ENCODE peak calls at places on chromosomes 2 and 18, in four cellular contexts. S, E, I and T are unnamed samples.

GRCh38 chr2:68043719-68044498 is 18.9 kb downstream of the C1D start:
- DNase-seq in S (no peak), E (no peak), I (no peak), T (no peak)

GRCh38 chr2:132407767-132408166 is 8.8 kb upstream of the GPR39 start:
- DNase-seq in S (no peak), E (no peak), I (no peak), T (no peak)

GRCh38 chr2:222797308-222797707 is 63.5 kb upstream of the ACSL3 start:
- DNase-seq in S (no peak), E (no peak), I (no peak), T (no peak)

GRCh38 chr2:236730393-236730792 is 160.8 kb downstream of the ACKR3 start:
- DNase-seq in S (peak; percentile 86), E (no peak), I (no peak), T (no peak)

GRCh38 chr18:54737986-54738385 is 90.3 kb upstream of the RAB27B start:
- DNase-seq in S (no peak), E (no peak), I (no peak), T (no peak)

GRCh38 chr2:178225011-178225817 is 30.9 kb downstream of the OSBPL6 start:
- DNase-seq in S (no peak), E (no peak), I (no peak), T (no peak)

GRCh38 chr2:223626713-223627112 is 24.6 kb upstream of the SCG2 start:
- DNase-seq in S (no peak), E (no peak), I (no peak), T (no peak)

GRCh38 chr2:104744537-104744936 is 109.4 kb upstream of the POU3F3 start:
- DNase-seq in S (no peak), E (no peak), I (no peak), T (no peak)

GRCh38 chr2:76861708-76862107 is 660.5 kb downstream of the LRRTM4 start:
- DNase-seq in S (no peak), E (no peak), I (no peak), T (no peak)

GRCh38 chr2:71850306-71850801 is 297.3 kb downstream of the CYP26B1 start:
- DNase-seq in S (no peak), E (peak; percentile 40), I (peak; percentile 83), T (no peak)

GRCh38 chr18:63161728-63162195 is 157.8 kb downstream of the BCL2 start:
- DNase-seq in S (peak; percentile 29), E (peak; percentile 67), I (peak; percentile 83), T (no peak)

GRCh38 chr18:62334110-62334509 is 9.0 kb downstream of the TNFRSF11A start:
- DNase-seq in S (no peak), E (no peak), I (no peak), T (no peak)

GRCh38 chr2:152587187-152587947 is 129.9 kb downstream of the PRPF40A start:
- DNase-seq in S (no peak), E (no peak), I (no peak), T (no peak)

GRCh38 chr2:109527846-109528705 is 85.7 kb downstream of the SEPTIN10 start:
- DNase-seq in S (no peak), E (no peak), I (no peak), T (no peak)

GRCh38 chr2:186460465-186460864 is 25.6 kb upstream of the ZC3H15 start:
- DNase-seq in S (no peak), E (no peak), I (no peak), T (no peak)

GRCh38 chr2:43465234-43465633 is 130.6 kb downstream of the THADA start:
- DNase-seq in S (peak; percentile 69), E (no peak), I (no peak), T (no peak)

GRCh38 chr18:68533641-68534040 is 181.3 kb downstream of the TMX3 start:
- DNase-seq in S (no peak), E (no peak), I (no peak), T (no peak)

GRCh38 chr2:132909427-132909826 is 239.4 kb upstream of the LYPD1 start:
- DNase-seq in S (no peak), E (no peak), I (no peak), T (no peak)

GRCh38 chr18:36195427-36196122 is 8.3 kb downstream of the MOCOS start:
- DNase-seq in S (no peak), E (no peak), I (no peak), T (no peak)

GRCh38 chr18:63981719-63982118 is 11.8 kb downstream of the SERPINB8 start:
- DNase-seq in S (no peak), E (no peak), I (no peak), T (no peak)

GRCh38 chr2:47300609-47301276 is 102.2 kb upstream of the MSH2 start:
- DNase-seq in S (no peak), E (no peak), I (no peak), T (no peak)

GRCh38 chr2:196274387-196274809 is 103.0 kb upstream of the STK17B start:
- DNase-seq in S (peak; percentile 30), E (no peak), I (no peak), T (no peak)

GRCh38 chr2:224333631-224334030 is 68.3 kb downstream of the FAM124B start:
- DNase-seq in S (no peak), E (no peak), I (no peak), T (no peak)

GRCh38 chr2:227862227-227862740 is 9.1 kb upstream of the DAW1 start:
- DNase-seq in S (peak; percentile 31), E (no peak), I (no peak), T (peak; percentile 23)

GRCh38 chr2:128409326-128410034 is 90.8 kb upstream of the HS6ST1 start:
- DNase-seq in S (no peak), E (no peak), I (peak; percentile 37), T (no peak)

GRCh38 chr18:11851156-11852047 is at the start of gene CHMP1B:
- DNase-seq in S (peak; percentile 99), E (peak; percentile 99), I (peak; percentile 100), T (peak; percentile 98)

GRCh38 chr2:181250691-181251090 is 206.5 kb upstream of the ITGA4 start:
- DNase-seq in S (no peak), E (no peak), I (no peak), T (no peak)

GRCh38 chr2:101697124-101697793 is at the start of gene MAP4K4:
- DNase-seq in S (peak; percentile 76), E (peak; percentile 89), I (peak; percentile 95), T (peak; percentile 71)

GRCh38 chr2:33106115-33106514 is 159.4 kb downstream of the LTBP1 start:
- DNase-seq in S (no peak), E (no peak), I (no peak), T (no peak)

GRCh38 chr18:39990540-39990939 is 1964.5 kb upstream of the PIK3C3 start:
- DNase-seq in S (no peak), E (no peak), I (no peak), T (no peak)

GRCh38 chr2:136286423-136286822 is 168.5 kb upstream of the CXCR4 start:
- DNase-seq in S (no peak), E (no peak), I (no peak), T (no peak)

GRCh38 chr2:102386867-102387541 is 31.4 kb downstream of the IL18R1 start:
- DNase-seq in S (no peak), E (no peak), I (no peak), T (no peak)

GRCh38 chr18:22340340-22340739 is 77.4 kb downstream of the CTAGE1 start:
- DNase-seq in S (no peak), E (no peak), I (peak; percentile 39), T (no peak)

GRCh38 chr18:22339913-22340312 is 77.8 kb downstream of the CTAGE1 start:
- DNase-seq in S (no peak), E (no peak), I (no peak), T (no peak)

GRCh38 chr18:22343613-22344012 is 74.1 kb downstream of the CTAGE1 start:
- DNase-seq in S (no peak), E (no peak), I (peak; percentile 35), T (no peak)

GRCh38 chr18:22344908-22345670 is 72.6 kb downstream of the CTAGE1 start:
- DNase-seq in S (peak; percentile 20), E (no peak), I (no peak), T (no peak)

GRCh38 chr18:22342625-22343024 is 75.1 kb downstream of the CTAGE1 start:
- DNase-seq in S (peak; percentile 82), E (peak; percentile 47), I (peak; percentile 85), T (peak; percentile 50)
- H3K27me3 ChIP-seq in S (no peaks in the 10 kb centered on the region), E (no peaks in the 10 kb centered on the region), I (no peaks in the 10 kb centered on the region), T (no peaks in the 10 kb centered on the region)

DNA sequence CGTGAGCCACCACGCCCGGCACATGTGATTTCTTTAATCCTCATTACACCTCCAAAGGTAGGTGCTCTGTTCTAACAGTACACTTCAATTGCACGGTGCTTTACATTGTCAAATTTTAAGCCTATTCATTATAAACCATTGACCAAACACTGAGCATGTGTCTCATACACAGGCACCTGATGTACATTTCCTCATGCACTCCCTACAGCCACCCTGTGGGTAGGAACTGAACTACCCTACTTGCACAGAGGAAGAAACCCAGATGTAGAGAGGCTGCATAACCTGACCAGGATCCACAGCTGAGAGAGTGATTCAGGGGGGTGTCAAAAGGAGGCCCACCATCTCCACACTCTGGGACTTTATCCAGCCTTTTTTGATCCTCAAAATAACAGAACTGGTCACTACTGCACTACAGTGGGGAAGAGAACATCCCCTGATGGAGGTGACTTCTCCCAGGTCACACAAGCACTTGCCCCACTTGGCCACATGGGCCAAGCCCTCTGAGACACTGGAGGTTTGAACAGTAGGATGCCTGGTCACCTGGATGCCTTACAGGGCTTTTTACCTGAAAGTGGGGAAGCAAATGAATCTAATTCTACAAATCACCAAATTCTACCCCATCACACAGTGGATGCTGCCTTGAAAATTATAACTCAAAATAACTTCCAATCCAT is 6.9 kb upstream of the DPYSL5 start:
- DNase-seq in S (no peak), E (no peak), I (no peak), T (no peak)
- H3K27me3 ChIP-seq in S (peaks cover 11% of the 10 kb centered on the region), E (no peaks in the 10 kb centered on the region), I (no peaks in the 10 kb centered on the region), T (peaks cover 2% of the 10 kb centered on the region)

DNA sequence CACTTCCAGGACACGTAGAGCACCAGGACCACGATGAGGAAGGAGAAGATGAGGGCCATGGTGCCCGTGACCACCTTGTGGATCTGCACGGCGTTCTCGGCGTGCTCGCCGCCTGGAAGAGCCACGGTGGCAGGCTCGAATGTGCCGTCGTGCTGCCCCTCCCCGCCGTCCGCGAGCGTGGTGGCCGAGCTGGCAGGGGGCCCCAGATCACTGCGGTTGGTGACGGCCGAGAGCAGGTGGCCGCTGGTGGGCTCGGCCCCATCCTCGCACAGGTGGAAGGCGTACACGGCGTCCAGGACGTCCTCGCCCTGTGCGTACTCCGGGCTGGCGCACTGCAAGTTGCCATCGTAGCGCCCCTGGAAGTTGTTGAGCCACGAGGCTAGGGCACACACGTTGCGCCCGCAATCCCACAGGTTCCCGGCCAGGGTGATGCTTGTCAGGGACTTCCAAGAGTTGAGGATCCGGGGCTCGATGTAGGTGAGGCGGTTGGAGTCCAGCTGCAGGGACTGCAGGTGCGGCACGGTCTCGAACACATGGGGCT is 2.0 kb downstream of the LRRTM1 start:
- DNase-seq in S (no peak), E (no peak), I (no peak), T (no peak)
- H3K27me3 ChIP-seq in S (no peaks in the 10 kb centered on the region), E (peaks cover 2% of the 10 kb centered on the region), I (no peaks in the 10 kb centered on the region), T (no peaks in the 10 kb centered on the region)

GRCh38 chr2:29576231-29576630 is 345.2 kb downstream of the ALK start:
- DNase-seq in S (no peak), E (no peak), I (no peak), T (no peak)
- H3K27me3 ChIP-seq in S (no peaks in the 10 kb centered on the region), E (no peaks in the 10 kb centered on the region), I (no peaks in the 10 kb centered on the region), T (no peaks in the 10 kb centered on the region)

GRCh38 chr2:38073211-38074005 is 2.5 kb downstream of the CYP1B1 start:
- DNase-seq in S (no peak), E (peak; percentile 20), I (peak; percentile 62), T (no peak)
- H3K27me3 ChIP-seq in S (peaks cover 3% of the 10 kb centered on the region), E (no peaks in the 10 kb centered on the region), I (no peaks in the 10 kb centered on the region), T (no peaks in the 10 kb centered on the region)

GRCh38 chr2:26957524-26957923 is 12.9 kb upstream of the MAPRE3 start:
- DNase-seq in S (no peak), E (no peak), I (no peak), T (no peak)
- H3K27me3 ChIP-seq in S (no peaks in the 10 kb centered on the region), E (no peaks in the 10 kb centered on the region), I (no peaks in the 10 kb centered on the region), T (no peaks in the 10 kb centered on the region)